ENCODE peak calls at places on chromosome 9, in seven cellular contexts. One of them, this sample, is unnamed. For H3K36me3, the result is how much of the 10 kb centered on the place peaks cover.

GRCh38 chr9:5825223-5825622 is 7.7 kb downstream of the ERMP1 start:
- DNase-seq in kidney: no peak
- DNase-seq in fibroblast of lung: no peak
- DNase-seq in heart right ventricle: no peak
- DNase-seq in tibial artery: no peak
- DNase-seq in SK-N-SH: no peak
- DNase-seq in CD8-positive, alpha-beta T cell: no peak
- DNase-seq in this sample: no peak

GRCh38 chr9:121837113-121838010 is 185.9 kb downstream of the DAB2IP start:
- DNase-seq in CD8-positive, alpha-beta T cell: no peak
- DNase-seq in heart right ventricle: no peak
- DNase-seq in tibial artery: no peak
- DNase-seq in SK-N-SH: no peak
- DNase-seq in kidney: no peak
- DNase-seq in fibroblast of lung: peak
- DNase-seq in this sample: peak

GRCh38 chr9:37921546-37922300 is 17.8 kb upstream of the SLC25A51 start:
- DNase-seq in tibial artery: peak
- DNase-seq in heart right ventricle: no peak
- DNase-seq in kidney: no peak
- DNase-seq in CD8-positive, alpha-beta T cell: no peak
- DNase-seq in SK-N-SH: no peak
- DNase-seq in fibroblast of lung: peak
- DNase-seq in this sample: no peak

GRCh38 chr9:70553718-70554673 is 139.5 kb upstream of the KLF9 start:
- DNase-seq in fibroblast of lung: peak
- DNase-seq in SK-N-SH: no peak
- DNase-seq in tibial artery: no peak
- DNase-seq in CD8-positive, alpha-beta T cell: no peak
- DNase-seq in kidney: no peak
- DNase-seq in heart right ventricle: no peak
- DNase-seq in this sample: peak

GRCh38 chr9:23220171-23220570 is 605.9 kb downstream of the ELAVL2 start:
- DNase-seq in tibial artery: no peak
- DNase-seq in CD8-positive, alpha-beta T cell: no peak
- DNase-seq in kidney: no peak
- DNase-seq in SK-N-SH: no peak
- DNase-seq in heart right ventricle: no peak
- DNase-seq in fibroblast of lung: no peak
- DNase-seq in this sample: no peak

GRCh38 chr9:109640232-109641078 is 139.5 kb upstream of the PALM2AKAP2 start:
- DNase-seq in kidney: peak
- DNase-seq in heart right ventricle: peak
- DNase-seq in tibial artery: peak
- DNase-seq in SK-N-SH: peak
- DNase-seq in CD8-positive, alpha-beta T cell: no peak
- DNase-seq in fibroblast of lung: peak
- DNase-seq in this sample: peak

GRCh38 chr9:4298255-4299005 is 1.4 kb downstream of the GLIS3 start:
- DNase-seq in heart right ventricle: peak
- DNase-seq in fibroblast of lung: peak
- DNase-seq in tibial artery: peak
- DNase-seq in SK-N-SH: peak
- DNase-seq in CD8-positive, alpha-beta T cell: peak
- DNase-seq in kidney: peak
- DNase-seq in this sample: peak

GRCh38 chr9:90641868-90642558 is 611 bp downstream of the DIRAS2 start:
- DNase-seq in heart right ventricle: no peak
- DNase-seq in fibroblast of lung: no peak
- DNase-seq in kidney: no peak
- DNase-seq in tibial artery: no peak
- DNase-seq in CD8-positive, alpha-beta T cell: no peak
- DNase-seq in SK-N-SH: no peak
- DNase-seq in this sample: no peak

GRCh38 chr9:120259100-120259499 is 320.9 kb downstream of the CDK5RAP2 start:
- DNase-seq in tibial artery: no peak
- DNase-seq in fibroblast of lung: no peak
- DNase-seq in heart right ventricle: no peak
- DNase-seq in CD8-positive, alpha-beta T cell: no peak
- DNase-seq in SK-N-SH: no peak
- DNase-seq in kidney: no peak
- DNase-seq in this sample: no peak

GRCh38 chr9:18502546-18502945 is 28.6 kb downstream of the ADAMTSL1 start:
- DNase-seq in tibial artery: no peak
- DNase-seq in fibroblast of lung: no peak
- DNase-seq in kidney: no peak
- DNase-seq in SK-N-SH: no peak
- DNase-seq in heart right ventricle: no peak
- DNase-seq in CD8-positive, alpha-beta T cell: no peak
- DNase-seq in this sample: no peak

GRCh38 chr9:134498767-134499166 is 142.8 kb upstream of the COL5A1 start:
- DNase-seq in heart right ventricle: no peak
- DNase-seq in CD8-positive, alpha-beta T cell: no peak
- DNase-seq in tibial artery: no peak
- DNase-seq in fibroblast of lung: no peak
- DNase-seq in kidney: no peak
- DNase-seq in SK-N-SH: no peak
- DNase-seq in this sample: no peak

GRCh38 chr9:130010151-130010988 is 32.6 kb downstream of the FNBP1 start:
- DNase-seq in tibial artery: no peak
- DNase-seq in heart right ventricle: no peak
- DNase-seq in fibroblast of lung: no peak
- DNase-seq in kidney: no peak
- DNase-seq in CD8-positive, alpha-beta T cell: peak
- DNase-seq in SK-N-SH: no peak
- DNase-seq in this sample: no peak

GRCh38 chr9:4541848-4542247 is 51.6 kb downstream of the SLC1A1 start:
- DNase-seq in SK-N-SH: no peak
- DNase-seq in tibial artery: no peak
- DNase-seq in heart right ventricle: no peak
- DNase-seq in kidney: no peak
- DNase-seq in fibroblast of lung: no peak
- DNase-seq in CD8-positive, alpha-beta T cell: no peak
- DNase-seq in this sample: no peak

GRCh38 chr9:110768887-110769286 is 100.3 kb downstream of the MUSK start:
- DNase-seq in fibroblast of lung: no peak
- DNase-seq in CD8-positive, alpha-beta T cell: no peak
- DNase-seq in kidney: no peak
- DNase-seq in SK-N-SH: no peak
- DNase-seq in heart right ventricle: no peak
- DNase-seq in tibial artery: no peak
- DNase-seq in this sample: no peak

GRCh38 chr9:94869415-94869838 is 142.9 kb downstream of the AOPEP start:
- DNase-seq in SK-N-SH: peak
- DNase-seq in kidney: no peak
- DNase-seq in heart right ventricle: no peak
- DNase-seq in tibial artery: no peak
- DNase-seq in fibroblast of lung: peak
- DNase-seq in CD8-positive, alpha-beta T cell: no peak
- DNase-seq in this sample: no peak

GRCh38 chr9:132114102-132114707 is 34.5 kb upstream of the MED27 start:
- DNase-seq in SK-N-SH: no peak
- DNase-seq in heart right ventricle: peak
- DNase-seq in kidney: peak
- DNase-seq in fibroblast of lung: peak
- DNase-seq in tibial artery: peak
- DNase-seq in CD8-positive, alpha-beta T cell: peak
- DNase-seq in this sample: peak

GRCh38 chr9:116247791-116248343 is 94.3 kb downstream of the PAPPA start:
- DNase-seq in heart right ventricle: no peak
- DNase-seq in fibroblast of lung: no peak
- DNase-seq in kidney: no peak
- DNase-seq in CD8-positive, alpha-beta T cell: no peak
- DNase-seq in SK-N-SH: no peak
- DNase-seq in tibial artery: no peak
- DNase-seq in this sample: no peak

GRCh38 chr9:109883623-109884022 is 103.6 kb downstream of the PALM2AKAP2 start:
- DNase-seq in kidney: no peak
- DNase-seq in heart right ventricle: no peak
- DNase-seq in SK-N-SH: no peak
- DNase-seq in fibroblast of lung: no peak
- DNase-seq in CD8-positive, alpha-beta T cell: no peak
- DNase-seq in tibial artery: no peak
- DNase-seq in this sample: no peak

GRCh38 chr9:89179535-89179919 is 909 bp upstream of the SHC3 start:
- DNase-seq in heart right ventricle: no peak
- DNase-seq in CD8-positive, alpha-beta T cell: no peak
- DNase-seq in kidney: no peak
- DNase-seq in SK-N-SH: no peak
- DNase-seq in tibial artery: no peak
- DNase-seq in fibroblast of lung: peak
- DNase-seq in this sample: no peak

GRCh38 chr9:121888438-121888775 is 204.7 kb downstream of the TTLL11 start:
- DNase-seq in heart right ventricle: no peak
- DNase-seq in SK-N-SH: no peak
- DNase-seq in CD8-positive, alpha-beta T cell: no peak
- DNase-seq in fibroblast of lung: peak
- DNase-seq in tibial artery: no peak
- DNase-seq in kidney: no peak
- DNase-seq in this sample: no peak

GRCh38 chr9:6584881-6585597 is 60.5 kb downstream of the GLDC start:
- DNase-seq in kidney: no peak
- DNase-seq in fibroblast of lung: peak
- DNase-seq in CD8-positive, alpha-beta T cell: no peak
- DNase-seq in SK-N-SH: peak
- DNase-seq in tibial artery: no peak
- DNase-seq in heart right ventricle: no peak
- DNase-seq in this sample: no peak

GRCh38 chr9:26904070-26904469 is 11.5 kb upstream of the CAAP1 start:
- DNase-seq in tibial artery: no peak
- DNase-seq in kidney: no peak
- DNase-seq in fibroblast of lung: no peak
- DNase-seq in CD8-positive, alpha-beta T cell: no peak
- DNase-seq in heart right ventricle: no peak
- DNase-seq in SK-N-SH: no peak
- DNase-seq in this sample: no peak

GRCh38 chr9:26904671-26905070 is 12.1 kb upstream of the CAAP1 start:
- DNase-seq in fibroblast of lung: no peak
- DNase-seq in kidney: no peak
- DNase-seq in CD8-positive, alpha-beta T cell: no peak
- DNase-seq in tibial artery: no peak
- DNase-seq in heart right ventricle: no peak
- DNase-seq in SK-N-SH: no peak
- DNase-seq in this sample: no peak
- H3K36me3 ChIP-seq in fibroblast of lung: under half
- H3K36me3 ChIP-seq in kidney: under half
- H3K36me3 ChIP-seq in CD8-positive, alpha-beta T cell: under half
- H3K36me3 ChIP-seq in tibial artery: under half
- H3K36me3 ChIP-seq in heart right ventricle: half or more
- H3K36me3 ChIP-seq in SK-N-SH: half or more
- H3K36me3 ChIP-seq in this sample: under half

GRCh38 chr9:13035822-13036221 is 243.7 kb downstream of the MPDZ start:
- DNase-seq in heart right ventricle: no peak
- DNase-seq in SK-N-SH: no peak
- DNase-seq in tibial artery: no peak
- DNase-seq in CD8-positive, alpha-beta T cell: no peak
- DNase-seq in kidney: no peak
- DNase-seq in fibroblast of lung: peak
- DNase-seq in this sample: no peak

GRCh38 chr9:13034696-13035006 is 244.8 kb downstream of the MPDZ start:
- DNase-seq in heart right ventricle: no peak
- DNase-seq in SK-N-SH: no peak
- DNase-seq in CD8-positive, alpha-beta T cell: no peak
- DNase-seq in tibial artery: no peak
- DNase-seq in fibroblast of lung: no peak
- DNase-seq in kidney: no peak
- DNase-seq in this sample: no peak

GRCh38 chr9:13032585-13032984 is 246.9 kb downstream of the MPDZ start:
- DNase-seq in SK-N-SH: no peak
- DNase-seq in kidney: peak
- DNase-seq in heart right ventricle: no peak
- DNase-seq in fibroblast of lung: no peak
- DNase-seq in CD8-positive, alpha-beta T cell: no peak
- DNase-seq in tibial artery: no peak
- DNase-seq in this sample: no peak

DNA sequence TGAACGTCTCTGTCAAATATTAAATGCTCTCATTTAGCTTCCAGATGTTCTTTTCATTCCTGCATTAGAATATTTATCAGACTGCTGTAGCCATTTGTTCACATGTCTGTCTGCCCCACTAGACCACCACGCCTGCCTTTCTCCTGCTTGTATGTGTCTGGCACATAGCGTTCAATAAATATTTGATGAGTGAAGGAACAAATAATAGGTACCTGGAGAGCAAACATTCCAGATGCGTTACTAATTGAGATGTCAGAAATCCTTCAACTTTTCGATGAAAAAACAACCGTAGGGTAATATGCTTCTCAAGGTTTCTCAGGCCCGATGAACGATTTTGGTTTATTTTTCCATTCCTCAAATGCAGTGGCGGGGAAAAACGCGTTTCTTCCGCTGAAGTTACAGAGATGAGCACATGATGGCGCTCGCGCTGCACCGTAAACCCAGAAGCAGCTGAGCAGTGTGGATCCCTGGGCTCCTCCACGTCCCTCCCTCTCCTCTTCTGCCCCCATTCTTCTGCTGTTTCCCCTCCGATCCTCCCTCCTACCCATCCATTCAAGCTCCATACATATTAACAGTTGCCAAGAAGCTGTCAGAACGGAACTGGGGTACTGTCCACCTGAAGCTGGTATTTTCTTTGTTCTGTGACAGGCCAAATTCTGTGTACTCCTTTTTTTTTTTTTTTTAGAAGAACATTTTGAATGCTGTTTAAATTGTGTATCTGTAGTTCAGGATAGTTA is 245.4 kb downstream of the MPDZ start:
- DNase-seq in heart right ventricle: peak
- DNase-seq in fibroblast of lung: peak
- DNase-seq in CD8-positive, alpha-beta T cell: no peak
- DNase-seq in kidney: peak
- DNase-seq in SK-N-SH: peak
- DNase-seq in tibial artery: peak
- DNase-seq in this sample: peak
- TF ChIP-seq CTCF in heart right ventricle: peak
- TF ChIP-seq CTCF in fibroblast of lung: peak
- TF ChIP-seq CTCF in CD8-positive, alpha-beta T cell: no peak
- TF ChIP-seq CTCF in kidney: peak
- TF ChIP-seq CTCF in SK-N-SH: peak
- TF ChIP-seq CTCF in tibial artery: peak
- TF ChIP-seq CTCF in this sample: peak

GRCh38 chr9:78304357-78304756 is 7.4 kb downstream of the PSAT1 start:
- DNase-seq in tibial artery: peak
- DNase-seq in CD8-positive, alpha-beta T cell: no peak
- DNase-seq in kidney: no peak
- DNase-seq in fibroblast of lung: no peak
- DNase-seq in SK-N-SH: no peak
- DNase-seq in heart right ventricle: no peak
- DNase-seq in this sample: no peak
- H3K36me3 ChIP-seq in tibial artery: under half
- H3K36me3 ChIP-seq in CD8-positive, alpha-beta T cell: under half
- H3K36me3 ChIP-seq in kidney: under half
- H3K36me3 ChIP-seq in fibroblast of lung: under half
- H3K36me3 ChIP-seq in SK-N-SH: half or more
- H3K36me3 ChIP-seq in heart right ventricle: under half
- H3K36me3 ChIP-seq in this sample: under half

DNA sequence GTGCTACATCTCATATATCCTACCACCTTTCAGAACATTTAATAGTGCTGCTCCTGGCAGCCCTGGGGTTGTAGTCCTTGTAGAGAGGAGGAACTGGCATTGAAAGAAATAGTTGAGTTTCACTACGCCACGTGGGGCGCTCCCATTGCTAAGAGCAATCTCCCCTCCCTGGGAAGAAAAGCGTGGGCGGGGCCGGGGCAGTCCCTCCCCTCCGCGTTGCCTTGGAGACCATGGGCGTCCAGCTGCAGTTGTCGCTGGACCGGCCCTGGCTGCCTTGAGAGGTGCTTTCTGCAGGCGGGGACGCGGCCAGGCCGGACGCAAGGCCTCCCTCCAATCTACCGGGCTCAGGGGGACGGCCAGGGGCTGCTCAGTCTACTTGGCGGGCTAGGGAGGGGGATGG is 368 bp upstream of the CCDC180 start:
- DNase-seq in CD8-positive, alpha-beta T cell: no peak
- DNase-seq in fibroblast of lung: peak
- DNase-seq in heart right ventricle: peak
- DNase-seq in tibial artery: peak
- DNase-seq in kidney: peak
- DNase-seq in SK-N-SH: peak
- DNase-seq in this sample: peak
- TF ChIP-seq CTCF in CD8-positive, alpha-beta T cell: no peak
- TF ChIP-seq CTCF in fibroblast of lung: peak
- TF ChIP-seq CTCF in heart right ventricle: no peak
- TF ChIP-seq CTCF in tibial artery: no peak
- TF ChIP-seq CTCF in kidney: peak
- TF ChIP-seq CTCF in SK-N-SH: no peak
- TF ChIP-seq CTCF in this sample: peak